ENCODE peak calls at places on chromosomes 16 and 17, in six cellular contexts. A, L, I, F, W and D are unnamed samples.

GRCh38 chr16:75971334-75971733 is 245.0 kb upstream of the CPHXL start:
- DNase-seq in A (no peak), L (no peak), I (no peak), F (no peak), W (no peak), D (no peak)

GRCh38 chr17:2700031-2700490 is 11.5 kb downstream of the CLUH start:
- DNase-seq in A (no peak), L (peak), I (peak), F (no peak), W (peak), D (no peak)

GRCh38 chr16:79593074-79593531 is 7.4 kb downstream of the MAF start:
- DNase-seq in A (peak), L (no peak), I (no peak), F (no peak), W (no peak), D (no peak)

GRCh38 chr16:30353438-30354129 is 1.5 kb downstream of the CD2BP2 start:
- DNase-seq in A (no peak), L (no peak), I (no peak), F (no peak), W (no peak), D (no peak)

GRCh38 chr16:29849505-29849904 is 13.5 kb downstream of the CDIPT start:
- DNase-seq in A (peak), L (no peak), I (no peak), F (no peak), W (no peak), D (no peak)

GRCh38 chr16:4962716-4963115 is 4.6 kb downstream of the SEC14L5 start:
- DNase-seq in A (no peak), L (no peak), I (no peak), F (no peak), W (no peak), D (no peak)

GRCh38 chr17:74042744-74043486 is 160.6 kb upstream of the RPL38 start:
- DNase-seq in A (no peak), L (no peak), I (no peak), F (peak), W (peak), D (peak)

GRCh38 chr16:85123891-85124635 is 11.8 kb upstream of the CIBAR2 start:
- DNase-seq in A (peak), L (peak), I (peak), F (peak), W (peak), D (peak)

GRCh38 chr17:4591529-4591928 is 7.2 kb downstream of the SMTNL2 start:
- DNase-seq in A (no peak), L (no peak), I (no peak), F (peak), W (no peak), D (no peak)

GRCh38 chr17:51435641-51436091 is 175.3 kb downstream of the UTP18 start:
- DNase-seq in A (peak), L (no peak), I (peak), F (peak), W (no peak), D (peak)

GRCh38 chr17:45367216-45367615 is 50.4 kb upstream of the MAP3K14 start:
- DNase-seq in A (no peak), L (peak), I (no peak), F (no peak), W (no peak), D (peak)

GRCh38 chr17:2171725-2172446 is 117.0 kb downstream of the HIC1 start:
- DNase-seq in A (peak), L (no peak), I (peak), F (no peak), W (peak), D (peak)

GRCh38 chr16:3690470-3690918 is 26.8 kb downstream of the TRAP1 start:
- DNase-seq in A (peak), L (peak), I (peak), F (peak), W (peak), D (peak)

GRCh38 chr16:13316008-13316407 is 414.6 kb downstream of the SHISA9 start:
- DNase-seq in A (no peak), L (no peak), I (no peak), F (no peak), W (no peak), D (no peak)

GRCh38 chr17:81918762-81919545 is 978 bp upstream of the SIRT7 start:
- DNase-seq in A (no peak), L (no peak), I (no peak), F (no peak), W (no peak), D (no peak)

GRCh38 chr17:66835476-66835875 is 559 bp downstream of the CACNG5 start:
- DNase-seq in A (no peak), L (no peak), I (no peak), F (no peak), W (no peak), D (no peak)

GRCh38 chr16:84689126-84689525 is 10.7 kb upstream of the USP10 start:
- DNase-seq in A (no peak), L (peak), I (no peak), F (no peak), W (no peak), D (no peak)

GRCh38 chr17:83194761-83195329 is 115.4 kb downstream of the METRNL start:
- DNase-seq in A (no peak), L (peak), I (peak), F (no peak), W (peak), D (peak)

GRCh38 chr17:55642741-55643140 is 79.9 kb downstream of the TMEM100 start:
- DNase-seq in A (no peak), L (no peak), I (no peak), F (no peak), W (no peak), D (no peak)

GRCh38 chr16:89174055-89174827 is 2.7 kb downstream of the CDH15 start:
- DNase-seq in A (no peak), L (no peak), I (no peak), F (no peak), W (no peak), D (no peak)

GRCh38 chr17:79987187-79987889 is 48.3 kb downstream of the TBC1D16 start:
- DNase-seq in A (no peak), L (no peak), I (no peak), F (no peak), W (no peak), D (no peak)

GRCh38 chr17:46925185-46925858 is 2.4 kb downstream of the GOSR2 start:
- DNase-seq in A (no peak), L (no peak), I (no peak), F (no peak), W (no peak), D (no peak)

GRCh38 chr17:77509089-77509488 is 368.3 kb downstream of the SEC14L1 start:
- DNase-seq in A (no peak), L (no peak), I (no peak), F (no peak), W (no peak), D (no peak)

GRCh38 chr17:82042649-82043048 is 5.2 kb upstream of the DCXR start:
- DNase-seq in A (no peak), L (no peak), I (no peak), F (no peak), W (no peak), D (no peak)

GRCh38 chr17:37743612-37743874 is 1.3 kb downstream of the HNF1B start:
- DNase-seq in A (no peak), L (no peak), I (peak), F (peak), W (no peak), D (no peak)

GRCh38 chr16:85994492-85995433 is 95.8 kb downstream of the IRF8 start:
- DNase-seq in A (peak), L (no peak), I (no peak), F (no peak), W (no peak), D (no peak)

GRCh38 chr17:67602439-67602838 is 115.3 kb upstream of the NOL11 start:
- DNase-seq in A (no peak), L (peak), I (no peak), F (no peak), W (no peak), D (no peak)

GRCh38 chr17:38324732-38325131 is 19.0 kb downstream of the GPR179 start:
- DNase-seq in A (no peak), L (no peak), I (no peak), F (no peak), W (no peak), D (no peak)

GRCh38 chr16:49674255-49674980 is 181.5 kb downstream of the ZNF423 start:
- DNase-seq in A (no peak), L (no peak), I (no peak), F (peak), W (no peak), D (no peak)

GRCh38 chr16:87206646-87207451 is 110.3 kb downstream of the C16orf95 start:
- DNase-seq in A (no peak), L (no peak), I (no peak), F (peak), W (peak), D (no peak)

GRCh38 chr17:76155988-76156661 is 15.1 kb upstream of the FOXJ1 start:
- DNase-seq in A (no peak), L (peak), I (no peak), F (no peak), W (peak), D (no peak)

GRCh38 chr16:84340305-84341040 is 27.9 kb upstream of the ATP2C2 start:
- DNase-seq in A (no peak), L (no peak), I (no peak), F (peak), W (no peak), D (peak)

GRCh38 chr17:1072551-1072961 is 75.6 kb downstream of the TIMM22 start:
- DNase-seq in A (no peak), L (no peak), I (no peak), F (no peak), W (no peak), D (no peak)

GRCh38 chr16:775236-775796 is 12.9 kb downstream of the RPUSD1 start:
- DNase-seq in A (no peak), L (no peak), I (no peak), F (no peak), W (no peak), D (no peak)

GRCh38 chr17:76467809-76468633 is 618 bp downstream of the AANAT start:
- DNase-seq in A (no peak), L (no peak), I (no peak), F (no peak), W (no peak), D (no peak)

GRCh38 chr16:71676236-71676635 is 48.3 kb downstream of the PHLPP2 start:
- DNase-seq in A (no peak), L (no peak), I (no peak), F (no peak), W (no peak), D (no peak)

GRCh38 chr16:80463303-80463702 is 77.5 kb upstream of the DYNLRB2 start:
- DNase-seq in A (no peak), L (no peak), I (no peak), F (no peak), W (no peak), D (no peak)

GRCh38 chr16:50946606-50947005 is 204.5 kb downstream of the SALL1 start:
- DNase-seq in A (no peak), L (no peak), I (no peak), F (no peak), W (no peak), D (no peak)

GRCh38 chr17:60602385-60602742 is 2.4 kb downstream of the PPM1D start:
- DNase-seq in A (no peak), L (no peak), I (no peak), F (peak), W (no peak), D (no peak)

GRCh38 chr17:40122466-40122943 is 734 bp downstream of the MSL1 start:
- DNase-seq in A (peak), L (peak), I (peak), F (peak), W (peak), D (no peak)

DNA sequence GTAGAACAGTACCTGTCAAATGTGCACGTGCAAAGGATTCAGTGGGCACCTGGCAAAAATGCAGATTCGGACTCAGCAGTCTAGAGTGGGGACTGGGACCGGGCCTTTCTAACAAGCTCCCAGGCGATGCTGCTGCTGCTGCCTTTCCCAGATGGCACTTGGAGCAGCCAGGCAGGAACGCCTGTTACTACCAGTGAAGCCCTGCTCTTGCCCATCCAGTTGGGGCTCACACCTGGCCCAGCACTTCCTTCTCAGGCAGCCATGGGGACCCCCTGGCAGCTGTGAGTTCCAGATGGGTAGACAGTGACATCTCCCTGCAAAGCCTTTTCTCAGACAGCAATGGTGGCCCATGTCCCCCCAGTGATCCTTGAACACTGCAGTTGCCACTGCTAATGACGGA is 30.4 kb downstream of the KDM8 start:
- DNase-seq in A (no peak), L (no peak), I (no peak), F (no peak), W (no peak), D (no peak)
- H3K4me3 ChIP-seq in A (no peak), L (no peak), I (no peak), F (no peak), W (no peak), D (no peak)

DNA sequence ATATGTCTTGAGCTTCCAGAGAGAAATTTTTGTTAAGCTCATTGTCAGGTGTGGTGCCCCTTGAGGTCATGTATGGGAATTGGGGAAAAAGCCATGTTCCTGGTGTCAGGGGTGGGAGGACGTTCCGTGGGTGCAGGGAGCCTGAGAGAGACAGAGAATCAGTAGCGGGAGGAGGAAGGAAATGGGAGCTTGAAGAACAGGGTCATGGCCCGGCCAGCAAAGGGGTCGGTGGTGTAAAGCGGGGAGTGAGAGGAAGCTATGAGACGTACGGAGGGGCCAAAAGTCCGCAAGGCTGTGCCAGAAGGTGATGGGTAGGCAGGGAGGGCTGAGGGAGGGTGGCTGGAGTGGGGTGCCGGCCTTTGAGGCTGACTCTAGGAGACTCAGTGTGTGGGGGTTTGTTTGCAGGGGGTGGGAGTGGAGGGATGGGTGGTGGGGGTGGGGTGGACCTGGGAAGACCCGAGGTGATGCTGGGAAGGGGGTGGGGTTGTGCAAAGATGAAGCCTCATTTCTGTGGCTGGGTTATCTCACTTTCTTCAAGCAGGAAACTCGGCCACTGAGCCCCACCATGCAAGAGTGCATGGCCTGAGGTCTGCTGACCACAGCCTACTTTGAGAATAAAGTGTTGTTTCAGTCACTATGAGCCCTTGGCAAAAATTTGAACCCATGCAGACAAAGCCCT is 63.6 kb downstream of the PLCG2 start:
- DNase-seq in A (no peak), L (no peak), I (no peak), F (no peak), W (no peak), D (no peak)
- TF ChIP-seq POLR2A in A (no peak), L (no peak), I (no peak), F (no peak), W (no peak), D (no peak)

GRCh38 chr17:17018021-17018441 is 24.2 kb upstream of the MPRIP start:
- DNase-seq in A (peak), L (no peak), I (no peak), F (no peak), W (peak), D (no peak)
- H3K27ac ChIP-seq in A (peak), L (no peak), I (peak), F (peak), W (no peak), D (peak)

GRCh38 chr17:8004899-8005298 is 2.5 kb downstream of the GUCY2D start:
- DNase-seq in A (no peak), L (no peak), I (no peak), F (no peak), W (no peak), D (no peak)

GRCh38 chr17:8005357-8005756 is 2.9 kb downstream of the GUCY2D start:
- DNase-seq in A (no peak), L (no peak), I (no peak), F (no peak), W (no peak), D (no peak)

GRCh38 chr17:8002646-8003593 is 505 bp downstream of the GUCY2D start:
- DNase-seq in A (no peak), L (no peak), I (no peak), F (no peak), W (no peak), D (no peak)

GRCh38 chr17:8001976-8002645 is at the start of gene GUCY2D:
- DNase-seq in A (no peak), L (no peak), I (no peak), F (no peak), W (no peak), D (peak)

GRCh38 chr17:8003594-8004181 is 1.3 kb downstream of the GUCY2D start:
- DNase-seq in A (no peak), L (no peak), I (no peak), F (no peak), W (no peak), D (no peak)
- H3K4me3 ChIP-seq in A (no peak), L (peak), I (no peak), F (no peak), W (no peak), D (no peak)

DNA sequence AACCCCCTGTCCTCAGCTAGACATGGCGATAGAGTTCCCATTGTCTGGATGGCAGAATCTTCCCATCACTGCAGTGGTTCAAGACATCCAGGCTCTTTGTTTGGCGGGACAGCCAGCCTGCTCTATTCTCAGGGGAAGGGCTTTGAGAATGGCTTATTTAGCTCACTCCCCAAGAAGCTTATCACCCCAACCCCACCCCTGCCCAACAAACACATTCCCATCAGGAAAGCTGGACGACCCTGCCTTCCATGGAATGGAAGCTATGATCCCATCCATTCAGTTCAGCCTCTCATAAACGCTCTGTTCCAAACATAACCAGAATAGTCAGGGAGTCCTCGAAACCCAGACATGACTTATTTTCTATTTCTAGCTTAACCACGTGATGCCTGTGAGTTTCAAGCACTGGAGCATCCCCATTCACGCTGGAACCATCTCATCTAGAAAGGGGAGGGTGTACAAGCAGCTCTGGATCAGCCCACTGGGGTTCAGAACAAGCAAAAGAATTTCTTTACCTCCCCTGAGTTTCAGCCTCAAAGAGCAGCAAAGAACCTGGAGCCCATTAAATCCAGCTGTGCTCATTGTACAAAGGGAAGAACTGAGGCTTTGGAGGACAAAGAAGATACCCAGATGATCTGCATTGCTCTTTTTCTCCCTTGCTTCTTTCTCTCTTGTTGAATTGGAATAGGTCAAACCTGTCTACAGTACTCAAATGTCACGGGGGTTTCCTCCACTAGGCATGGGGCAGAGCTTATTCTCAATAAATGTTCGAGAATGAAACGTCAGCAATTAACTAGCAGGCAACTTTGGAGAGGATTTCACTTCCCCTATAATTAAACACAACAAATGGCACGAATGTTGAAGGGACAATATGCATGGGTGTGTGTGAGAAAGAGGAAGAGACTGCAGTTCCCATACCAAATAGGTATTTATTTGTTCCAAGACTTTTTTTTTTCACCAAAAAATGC is 93.1 kb downstream of the XYLT1 start:
- DNase-seq in A (no peak), L (no peak), I (no peak), F (no peak), W (no peak), D (no peak)
- TF ChIP-seq POLR2A in A (no peak), L (no peak), I (no peak), F (no peak), W (no peak), D (no peak)